ENCODE peak calls at places on chromosomes 11 and 22, in four cellular contexts. One of them, this sample, is unnamed.

GRCh38 chr11:32109138-32109537 is 18.3 kb downstream of the RCN1 start:
- DNase-seq in A549: no peak
- DNase-seq in endothelial cell of umbilical vein: no peak
- DNase-seq in HepG2: no peak
- DNase-seq in this sample: no peak

GRCh38 chr11:9535189-9535781 is 38.2 kb upstream of the WEE1 start:
- DNase-seq in A549: no peak
- DNase-seq in endothelial cell of umbilical vein: peak; percentile 66
- DNase-seq in HepG2: peak; percentile 51
- DNase-seq in this sample: peak; percentile 92

GRCh38 chr11:61505640-61506155 is 2.9 kb upstream of the LRRC10B start:
- DNase-seq in A549: no peak
- DNase-seq in endothelial cell of umbilical vein: no peak
- DNase-seq in HepG2: no peak
- DNase-seq in this sample: no peak

GRCh38 chr11:43987384-43988039 is 45.1 kb downstream of the C11orf96 start:
- DNase-seq in A549: no peak
- DNase-seq in endothelial cell of umbilical vein: peak; percentile 47
- DNase-seq in HepG2: no peak
- DNase-seq in this sample: no peak

GRCh38 chr11:11967669-11968510 is 40.5 kb downstream of the DKK3 start:
- DNase-seq in A549: no peak
- DNase-seq in endothelial cell of umbilical vein: no peak
- DNase-seq in HepG2: no peak
- DNase-seq in this sample: no peak

GRCh38 chr11:63489879-63490278 is 1.1 kb downstream of the PLAAT5 start:
- DNase-seq in A549: no peak
- DNase-seq in endothelial cell of umbilical vein: no peak
- DNase-seq in HepG2: no peak
- DNase-seq in this sample: peak; percentile 79

GRCh38 chr11:538431-539051 is 1.2 kb downstream of the LRRC56 start:
- DNase-seq in A549: no peak
- DNase-seq in endothelial cell of umbilical vein: no peak
- DNase-seq in HepG2: no peak
- DNase-seq in this sample: no peak

GRCh38 chr11:59801160-59801706 is 9.3 kb downstream of the MRPL16 start:
- DNase-seq in A549: no peak
- DNase-seq in endothelial cell of umbilical vein: peak; percentile 39
- DNase-seq in HepG2: no peak
- DNase-seq in this sample: no peak

GRCh38 chr22:35609761-35610160 is 7.4 kb downstream of the MB start:
- DNase-seq in A549: no peak
- DNase-seq in endothelial cell of umbilical vein: no peak
- DNase-seq in HepG2: no peak
- DNase-seq in this sample: no peak

GRCh38 chr11:46351148-46351547 is 3.9 kb downstream of the DGKZ start:
- DNase-seq in A549: no peak
- DNase-seq in endothelial cell of umbilical vein: no peak
- DNase-seq in HepG2: no peak
- DNase-seq in this sample: no peak

GRCh38 chr11:43997022-43997665 is 50.6 kb upstream of the ACCSL start:
- DNase-seq in A549: no peak
- DNase-seq in endothelial cell of umbilical vein: no peak
- DNase-seq in HepG2: no peak
- DNase-seq in this sample: no peak

GRCh38 chr11:2884424-2884815 is 1.2 kb downstream of the CDKN1C start:
- DNase-seq in A549: no peak
- DNase-seq in endothelial cell of umbilical vein: peak; percentile 46
- DNase-seq in HepG2: no peak
- DNase-seq in this sample: no peak

GRCh38 chr11:65043881-65044501 is 3.0 kb downstream of the SAC3D1 start:
- DNase-seq in A549: no peak
- DNase-seq in endothelial cell of umbilical vein: no peak
- DNase-seq in HepG2: no peak
- DNase-seq in this sample: peak; percentile 70

GRCh38 chr22:46542011-46542985 is 4.9 kb upstream of the CELSR1 start:
- DNase-seq in A549: peak; percentile 83
- DNase-seq in endothelial cell of umbilical vein: peak; percentile 66
- DNase-seq in HepG2: peak; percentile 45
- DNase-seq in this sample: peak; percentile 87

GRCh38 chr22:24402460-24403192 is 24.8 kb upstream of the ADORA2A start:
- DNase-seq in A549: peak; percentile 60
- DNase-seq in endothelial cell of umbilical vein: peak; percentile 97
- DNase-seq in HepG2: peak; percentile 24
- DNase-seq in this sample: peak; percentile 65

GRCh38 chr11:119493712-119494111 is 70.7 kb upstream of the THY1 start:
- DNase-seq in A549: no peak
- DNase-seq in endothelial cell of umbilical vein: peak; percentile 13
- DNase-seq in HepG2: no peak
- DNase-seq in this sample: peak; percentile 47

GRCh38 chr22:36369922-36370781 is 17.6 kb downstream of the MYH9 start:
- DNase-seq in A549: no peak
- DNase-seq in endothelial cell of umbilical vein: peak; percentile 76
- DNase-seq in HepG2: peak; percentile 72
- DNase-seq in this sample: peak; percentile 92

GRCh38 chr11:131606936-131607335 is 236.5 kb downstream of the NTM start:
- DNase-seq in A549: no peak
- DNase-seq in endothelial cell of umbilical vein: no peak
- DNase-seq in HepG2: no peak
- DNase-seq in this sample: no peak

GRCh38 chr11:6397636-6398035 is 7.4 kb downstream of the SMPD1 start:
- DNase-seq in A549: no peak
- DNase-seq in endothelial cell of umbilical vein: no peak
- DNase-seq in HepG2: no peak
- DNase-seq in this sample: no peak

GRCh38 chr11:82823635-82824614 is 76.3 kb downstream of the PRCP start:
- DNase-seq in A549: no peak
- DNase-seq in endothelial cell of umbilical vein: peak; percentile 27
- DNase-seq in HepG2: no peak
- DNase-seq in this sample: no peak

GRCh38 chr11:44766112-44766971 is 39.6 kb downstream of the TSPAN18 start:
- DNase-seq in A549: no peak
- DNase-seq in endothelial cell of umbilical vein: peak; percentile 92
- DNase-seq in HepG2: no peak
- DNase-seq in this sample: no peak

GRCh38 chr11:2216400-2217064 is 44.9 kb upstream of the TH start:
- DNase-seq in A549: no peak
- DNase-seq in endothelial cell of umbilical vein: no peak
- DNase-seq in HepG2: no peak
- DNase-seq in this sample: peak; percentile 32

GRCh38 chr11:123690490-123690889 is 36.1 kb upstream of the SCN3B start:
- DNase-seq in A549: peak; percentile 10
- DNase-seq in endothelial cell of umbilical vein: no peak
- DNase-seq in HepG2: no peak
- DNase-seq in this sample: no peak

GRCh38 chr11:115257286-115258077 is 246.7 kb downstream of the CADM1 start:
- DNase-seq in A549: no peak
- DNase-seq in endothelial cell of umbilical vein: no peak
- DNase-seq in HepG2: no peak
- DNase-seq in this sample: no peak

GRCh38 chr22:50107529-50107928 is 17.7 kb downstream of the MOV10L1 start:
- DNase-seq in A549: no peak
- DNase-seq in endothelial cell of umbilical vein: no peak
- DNase-seq in HepG2: no peak
- DNase-seq in this sample: no peak

GRCh38 chr11:126414615-126415014 is 59.1 kb downstream of the ST3GAL4 start:
- DNase-seq in A549: no peak
- DNase-seq in endothelial cell of umbilical vein: no peak
- DNase-seq in HepG2: no peak
- DNase-seq in this sample: no peak

GRCh38 chr11:62132689-62133293 is 9.0 kb downstream of the INCENP start:
- DNase-seq in A549: no peak
- DNase-seq in endothelial cell of umbilical vein: no peak
- DNase-seq in HepG2: no peak
- DNase-seq in this sample: no peak

GRCh38 chr22:39612811-39613548 is 42.4 kb downstream of the CACNA1I start:
- DNase-seq in A549: no peak
- DNase-seq in endothelial cell of umbilical vein: no peak
- DNase-seq in HepG2: no peak
- DNase-seq in this sample: no peak

DNA sequence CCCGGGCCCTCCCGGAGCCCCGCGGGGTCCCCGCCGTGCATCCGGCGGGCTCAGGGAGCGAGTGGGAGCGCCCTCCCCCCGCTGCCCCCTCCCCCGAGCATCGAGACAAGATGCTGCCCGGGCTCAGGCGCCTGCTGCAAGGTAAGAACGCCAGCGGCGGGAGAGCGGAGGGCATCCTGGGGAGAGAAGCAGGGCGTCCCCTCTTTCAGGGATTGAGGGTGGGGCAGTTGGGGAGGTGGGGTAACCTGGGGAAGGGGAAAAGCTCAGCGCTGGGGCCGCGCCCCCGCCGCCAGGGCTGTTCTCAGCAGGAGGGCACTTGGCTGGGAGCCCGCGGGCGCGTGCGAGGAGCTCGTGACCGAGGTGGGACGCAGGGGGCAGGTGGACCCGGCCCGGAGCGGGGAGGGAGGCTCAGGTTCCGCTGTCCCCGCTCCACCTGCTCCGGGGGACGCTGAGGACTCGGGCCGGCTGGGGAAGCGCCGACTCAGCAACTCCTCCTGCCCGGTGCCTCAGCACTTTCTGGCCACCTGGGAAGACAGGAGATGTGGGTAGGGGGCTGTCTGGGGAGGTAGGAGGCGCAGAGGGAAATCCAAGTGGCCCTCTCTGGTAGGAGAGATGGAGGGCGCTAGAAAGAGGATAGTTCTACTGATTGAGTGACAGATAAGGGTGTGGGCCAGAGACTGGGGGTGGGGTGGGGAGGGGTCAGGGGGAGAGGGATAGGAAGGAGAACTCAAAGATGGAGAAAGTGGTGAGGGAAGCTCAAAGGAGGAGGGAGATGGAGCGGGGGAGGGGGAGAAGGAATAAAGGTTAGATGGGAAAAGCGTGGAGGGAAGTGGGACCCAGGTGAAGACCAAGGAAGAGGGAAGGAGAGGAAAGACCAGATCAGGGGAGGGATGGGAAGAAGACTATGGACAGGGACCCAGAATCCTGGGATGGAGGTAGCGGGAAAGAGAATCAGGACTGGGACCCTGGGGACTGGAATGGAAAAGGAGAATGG is 725 bp downstream of the RTN4RL2 start:
- DNase-seq in A549: no peak
- DNase-seq in endothelial cell of umbilical vein: no peak
- DNase-seq in HepG2: no peak
- DNase-seq in this sample: no peak
- H3K4me3 ChIP-seq in A549: peak overlapping the region; percentile 74
- H3K4me3 ChIP-seq in endothelial cell of umbilical vein: no peak overlapping the region
- H3K4me3 ChIP-seq in HepG2: peak overlapping the region; percentile 66
- H3K4me3 ChIP-seq in this sample: no peak overlapping the region

DNA sequence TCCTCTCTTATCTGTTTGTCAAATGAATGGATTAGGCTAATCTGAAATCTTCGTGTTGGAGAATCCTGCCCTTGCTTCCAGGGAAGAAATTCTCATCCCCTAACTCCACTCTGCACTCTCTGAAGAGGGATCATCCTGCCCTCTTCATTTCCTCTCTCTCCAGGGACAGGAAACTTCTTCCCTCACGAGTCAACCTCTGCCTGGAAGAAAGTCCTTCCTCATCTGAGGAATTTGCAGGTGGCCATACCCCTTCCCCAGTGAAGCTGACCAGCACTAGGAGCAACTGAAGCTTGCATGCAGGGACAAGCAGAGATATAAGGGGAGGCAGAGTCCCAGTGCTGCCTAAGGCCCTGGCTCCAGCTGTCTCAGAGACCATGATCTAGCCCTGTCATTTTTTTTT is 3.6 kb upstream of the PHOX2A start:
- DNase-seq in A549: no peak
- DNase-seq in endothelial cell of umbilical vein: no peak
- DNase-seq in HepG2: no peak
- DNase-seq in this sample: no peak
- TF ChIP-seq MYC in A549: no peak
- TF ChIP-seq MYC in endothelial cell of umbilical vein: no peak
- TF ChIP-seq MYC in HepG2: no peak
- TF ChIP-seq MYC in this sample: no peak

DNA sequence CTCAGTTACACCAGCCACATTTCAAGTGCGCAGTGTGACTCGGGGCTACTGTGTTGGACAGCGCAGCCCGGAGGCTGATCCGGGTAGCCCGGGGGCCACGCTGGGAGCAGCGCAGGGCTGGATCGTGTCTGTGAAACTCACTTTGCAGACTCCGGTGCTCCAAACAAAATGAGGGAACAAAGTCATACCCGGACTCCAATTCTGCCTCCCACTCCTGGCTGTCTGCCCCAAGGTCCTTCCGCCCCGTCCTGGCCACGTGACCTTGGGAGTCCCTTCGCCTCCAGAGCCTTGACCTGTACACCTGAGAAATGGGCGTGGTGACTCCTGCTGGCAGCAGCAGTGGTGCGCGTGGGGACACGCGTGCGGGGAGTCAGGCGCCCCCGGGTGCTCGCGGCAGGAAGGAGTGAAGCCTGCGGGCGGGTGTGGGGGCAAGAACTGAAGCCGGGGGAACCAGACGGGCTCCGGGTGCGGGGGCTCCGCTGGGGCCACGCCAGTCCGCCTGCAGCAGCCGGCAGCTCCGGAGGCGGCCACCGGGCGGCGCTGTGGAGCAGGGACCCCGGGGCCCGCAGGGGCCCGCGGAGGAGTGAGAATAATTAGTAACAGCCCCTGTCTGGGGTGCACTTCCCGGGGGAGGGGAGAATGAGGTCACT is 42.4 kb downstream of the KCNJ4 start:
- DNase-seq in A549: peak; percentile 40
- DNase-seq in endothelial cell of umbilical vein: no peak
- DNase-seq in HepG2: no peak
- DNase-seq in this sample: no peak
- H3K4me3 ChIP-seq in A549: peak overlapping the region; percentile 37
- H3K4me3 ChIP-seq in endothelial cell of umbilical vein: no peak overlapping the region
- H3K4me3 ChIP-seq in HepG2: no peak overlapping the region
- H3K4me3 ChIP-seq in this sample: no peak overlapping the region

GRCh38 chr22:17303840-17304779 is 65.2 kb upstream of the CECR2 start:
- DNase-seq in A549: no peak
- DNase-seq in endothelial cell of umbilical vein: no peak
- DNase-seq in HepG2: no peak
- DNase-seq in this sample: peak; percentile 17
- TF ChIP-seq MYC in A549: no peak
- TF ChIP-seq MYC in endothelial cell of umbilical vein: no peak
- TF ChIP-seq MYC in HepG2: no peak
- TF ChIP-seq MYC in this sample: no peak

GRCh38 chr22:26891431-26891830 is 234.0 kb downstream of the MIAT start:
- DNase-seq in A549: no peak
- DNase-seq in endothelial cell of umbilical vein: no peak
- DNase-seq in HepG2: no peak
- DNase-seq in this sample: no peak
- H3K4me3 ChIP-seq in A549: no peak overlapping the region
- H3K4me3 ChIP-seq in endothelial cell of umbilical vein: no peak overlapping the region
- H3K4me3 ChIP-seq in HepG2: no peak overlapping the region
- H3K4me3 ChIP-seq in this sample: no peak overlapping the region

DNA sequence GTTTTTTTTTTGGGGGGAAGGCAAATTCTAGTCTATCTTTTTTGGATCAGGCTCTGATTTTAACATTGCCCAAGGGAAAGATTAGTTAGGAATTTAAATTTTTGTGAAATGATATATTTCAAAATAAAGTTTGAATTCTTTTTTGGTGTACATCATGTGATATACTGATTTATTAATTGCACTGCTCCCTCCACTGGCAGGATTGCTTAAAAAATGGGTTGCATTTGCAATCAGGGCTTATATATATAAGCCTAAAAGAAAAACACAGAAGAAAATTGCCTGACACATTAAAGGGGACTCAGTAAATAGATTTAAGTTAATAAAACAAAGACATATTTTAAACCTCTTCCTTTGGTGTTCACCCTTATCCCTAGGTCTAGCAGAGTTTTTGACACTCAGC is 1.2 kb downstream of the DYNC2H1 start:
- DNase-seq in A549: peak; percentile 10
- DNase-seq in endothelial cell of umbilical vein: peak; percentile 21
- DNase-seq in HepG2: no peak
- DNase-seq in this sample: no peak
- TF ChIP-seq MYC in A549: no peak
- TF ChIP-seq MYC in endothelial cell of umbilical vein: no peak
- TF ChIP-seq MYC in HepG2: no peak
- TF ChIP-seq MYC in this sample: no peak

GRCh38 chr11:47410404-47411264 is 2.2 kb downstream of the SLC39A13 start:
- DNase-seq in A549: no peak
- DNase-seq in endothelial cell of umbilical vein: no peak
- DNase-seq in HepG2: no peak
- DNase-seq in this sample: no peak
- H3K4me3 ChIP-seq in A549: no peak overlapping the region
- H3K4me3 ChIP-seq in endothelial cell of umbilical vein: no peak overlapping the region
- H3K4me3 ChIP-seq in HepG2: no peak overlapping the region
- H3K4me3 ChIP-seq in this sample: no peak overlapping the region

This sample was measured in NB4.